ENCODE peak calls at places on chromosomes 4 and X, in five cellular contexts. N is tibial artery, O is right atrium auricular region, K is transverse colon, L is adrenal gland. C is an unnamed sample.

GRCh38 chrX:108312938-108313337 is 125.3 kb downstream of the COL4A6 start:
- DNase-seq in K (no peak), L (peak; percentile 52), N (no peak), O (no peak), C (no peak)

GRCh38 chrX:119272882-119273806 is 37.1 kb downstream of the PGRMC1 start:
- DNase-seq in L (no peak), N (no peak), K (peak; percentile 46), O (no peak), C (no peak)

GRCh38 chr4:55637272-55637820 is 1.2 kb upstream of the NMU start:
- DNase-seq in K (no peak), N (no peak), L (no peak), O (no peak), C (no peak)

GRCh38 chrX:12885508-12885907 is 18.6 kb downstream of the TLR7 start:
- DNase-seq in K (no peak), L (no peak), N (no peak), O (no peak), C (no peak)

GRCh38 chr4:153137168-153137567 is 67.1 kb upstream of the TRIM2 start:
- DNase-seq in O (no peak), K (no peak), N (peak; percentile 62), L (no peak), C (no peak)

GRCh38 chrX:103918050-103918449 is 44.4 kb upstream of the TMSB15B start:
- DNase-seq in K (peak; percentile 49), N (peak; percentile 33), L (peak; percentile 70), O (no peak), C (peak; percentile 14)

GRCh38 chrX:1595711-1596060 is 4.3 kb downstream of the AKAP17A start:
- DNase-seq in N (no peak), O (no peak), L (peak; percentile 39), K (no peak), C (no peak)

GRCh38 chrX:74925210-74926088 is at the start of gene NEXMIF:
- DNase-seq in O (no peak), L (peak; percentile 60), K (peak; percentile 38), N (no peak), C (no peak)

GRCh38 chr4:102610007-102610406 is 108.8 kb downstream of the NFKB1 start:
- DNase-seq in K (no peak), O (no peak), N (no peak), L (no peak), C (no peak)

GRCh38 chrX:149938427-149939270 is at the start of gene EOLA2:
- DNase-seq in L (peak; percentile 99), N (peak; percentile 94), K (peak; percentile 94), O (peak; percentile 97), C (peak; percentile 91)

GRCh38 chr4:161929966-161930365 is 233.8 kb downstream of the FSTL5 start:
- DNase-seq in N (no peak), O (no peak), L (no peak), K (no peak), C (no peak)

GRCh38 chr4:64495948-64496347 is 86.7 kb upstream of the TECRL start:
- DNase-seq in L (no peak), O (no peak), K (no peak), N (no peak), C (no peak)

GRCh38 chrX:37455381-37455780 is 106.2 kb downstream of the PRRG1 start:
- DNase-seq in K (no peak), O (no peak), L (no peak), N (no peak), C (no peak)

GRCh38 chr4:85756938-85757337 is 282.0 kb downstream of the ARHGAP24 start:
- DNase-seq in O (no peak), L (no peak), N (no peak), K (no peak), C (no peak)

GRCh38 chr4:73998040-73999011 is at the start of gene CXCL5:
- DNase-seq in L (no peak), K (peak; percentile 16), N (no peak), O (peak; percentile 61), C (no peak)

GRCh38 chr4:144809056-144809640 is 163.2 kb downstream of the HHIP start:
- DNase-seq in N (no peak), L (no peak), K (no peak), O (no peak), C (no peak)

GRCh38 chr4:145956288-145956890 is 17.8 kb upstream of the ZNF827 start:
- DNase-seq in N (no peak), O (no peak), K (peak; percentile 30), L (peak; percentile 53), C (no peak)

GRCh38 chrX:148872881-148873280 is 372.5 kb downstream of the AFF2 start:
- DNase-seq in N (no peak), L (no peak), K (no peak), O (no peak), C (no peak)

GRCh38 chr4:151100517-151100916 is 1.1 kb downstream of the RPS3A start:
- DNase-seq in L (no peak), N (no peak), K (no peak), O (no peak), C (no peak)

GRCh38 chr4:24557036-24558022 is 27.0 kb downstream of the DHX15 start:
- DNase-seq in L (no peak), O (no peak), N (no peak), K (no peak), C (no peak)

GRCh38 chrX:85114776-85115175 is 111.1 kb downstream of the APOOL start:
- DNase-seq in L (no peak), N (no peak), K (no peak), O (no peak), C (no peak)
- H3K4me3 ChIP-seq in L (no peak overlapping the region), N (no peak overlapping the region), K (no peak overlapping the region), O (no peak overlapping the region), C (no peak overlapping the region)

GRCh38 chr4:140246216-140246615 is 92.2 kb upstream of the MAML3 start:
- DNase-seq in L (no peak), K (no peak), N (no peak), O (no peak), C (no peak)
- H3K4me1 ChIP-seq in L (peaks cover 15% of the 10 kb centered on the region), K (peaks cover 27% of the 10 kb centered on the region), N (peaks cover 9% of the 10 kb centered on the region), O (no peaks in the 10 kb centered on the region), C (no peaks in the 10 kb centered on the region)

DNA sequence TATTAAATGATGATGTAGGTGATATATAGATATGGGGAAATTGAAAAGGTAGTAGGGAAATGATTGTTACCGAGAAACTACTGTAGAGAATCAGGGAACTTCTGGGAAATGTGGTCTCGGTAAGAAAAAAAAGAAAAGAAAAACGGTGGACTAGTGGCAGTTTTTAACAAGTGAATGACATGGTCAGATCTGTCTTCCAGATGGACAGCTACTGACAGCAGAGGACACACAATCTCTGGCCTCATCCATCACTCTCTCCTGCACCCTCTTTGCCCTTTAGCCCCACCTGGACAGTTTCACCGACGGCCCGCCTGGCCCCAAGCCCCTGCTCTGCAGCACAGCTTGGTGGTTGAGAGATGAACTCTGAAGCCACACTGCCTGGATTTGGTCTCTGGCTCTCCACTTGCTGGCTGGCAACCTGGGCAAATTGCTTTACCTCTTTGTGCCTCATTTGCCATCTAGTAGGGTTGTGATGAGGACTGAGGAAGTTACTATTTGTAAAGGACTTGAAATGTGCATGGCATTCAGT is 23.4 kb downstream of the RBM47 start:
- DNase-seq in L (no peak), N (no peak), K (no peak), O (no peak), C (no peak)
- TF ChIP-seq CTCF in L (peak; percentile 31), N (no peak), K (no peak), O (no peak), C (no peak)

GRCh38 chr4:31022702-31023101 is 302.5 kb downstream of the PCDH7 start:
- DNase-seq in N (no peak), L (no peak), K (no peak), O (no peak), C (no peak)
- H3K4me3 ChIP-seq in N (no peak overlapping the region), L (no peak overlapping the region), K (peak overlapping the region; percentile 22), O (no peak overlapping the region), C (no peak overlapping the region)

DNA sequence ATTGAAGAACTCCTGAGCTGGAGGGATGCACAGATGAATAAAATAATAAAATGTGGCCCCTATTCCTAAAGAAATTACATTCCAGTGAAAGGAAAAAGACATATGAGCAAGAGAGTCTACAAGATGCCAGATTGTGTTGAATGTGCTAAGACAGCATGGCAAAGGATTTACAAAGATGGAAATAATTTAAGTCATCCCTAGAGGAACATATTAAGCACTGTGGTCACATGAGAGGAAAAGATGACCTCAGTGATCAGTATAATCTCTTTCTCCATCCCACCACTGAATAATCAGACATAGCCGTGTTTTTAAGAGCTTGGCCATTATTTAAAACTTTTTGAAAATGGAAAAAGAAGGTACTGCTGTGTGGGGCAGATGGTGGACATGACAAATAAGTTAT is 213.0 kb upstream of the LDB2 start:
- DNase-seq in K (no peak), O (no peak), N (no peak), L (no peak), C (no peak)
- H3K4me1 ChIP-seq in K (no peaks in the 10 kb centered on the region), O (no peaks in the 10 kb centered on the region), N (no peaks in the 10 kb centered on the region), L (no peaks in the 10 kb centered on the region), C (no peaks in the 10 kb centered on the region)